ENCODE peak calls at places on chromosomes 16 and 17, in five cellular contexts. C is Calu3, L is HFFc6, M is T-helper 17 cell, J is EL. K is an unnamed sample.

GRCh38 chr17:68576811-68577551 is 24.2 kb downstream of the FAM20A start:
- DNase-seq in L (peak), C (no peak), M (no peak), J (peak), K (no peak)

GRCh38 chr16:89190150-89190958 is 10.0 kb downstream of the SLC22A31 start:
- DNase-seq in C (no peak), L (no peak), M (no peak), J (no peak), K (peak)

GRCh38 chr17:83015511-83015910 is 63.9 kb upstream of the METRNL start:
- DNase-seq in J (no peak), L (no peak), M (no peak), C (no peak), K (no peak)

GRCh38 chr16:86033971-86034370 is 135.0 kb downstream of the IRF8 start:
- DNase-seq in L (no peak), J (no peak), M (no peak), C (no peak), K (no peak)

GRCh38 chr16:56984639-56985038 is 4.7 kb upstream of the NLRC5 start:
- DNase-seq in L (no peak), J (no peak), C (no peak), M (no peak), K (no peak)

GRCh38 chr17:57242148-57242547 is 14.2 kb upstream of the MSI2 start:
- DNase-seq in J (no peak), L (no peak), C (no peak), M (no peak), K (no peak)

GRCh38 chr17:69175812-69176517 is 34.3 kb upstream of the ABCA6 start:
- DNase-seq in L (peak), J (peak), C (peak), M (no peak), K (no peak)

GRCh38 chr16:85541181-85541580 is 71.9 kb upstream of the GSE1 start:
- DNase-seq in C (no peak), J (no peak), L (no peak), M (no peak), K (no peak)

GRCh38 chr16:11412965-11413887 is 68.0 kb downstream of the RMI2 start:
- DNase-seq in L (no peak), J (no peak), C (no peak), M (no peak), K (no peak)

GRCh38 chr16:35173295-35173694 is 1713.9 kb downstream of the TP53TG3F start:
- DNase-seq in L (no peak), C (no peak), J (no peak), M (no peak), K (no peak)

GRCh38 chr16:75401697-75402096 is 31.6 kb downstream of the CFDP1 start:
- DNase-seq in L (no peak), J (no peak), C (no peak), M (no peak), K (no peak)

GRCh38 chr17:34781571-34782108 is 179.6 kb downstream of the CCT6B start:
- DNase-seq in J (peak), L (peak), C (no peak), M (no peak), K (no peak)

GRCh38 chr17:44902135-44902760 is 3.0 kb upstream of the EFTUD2 start:
- DNase-seq in M (no peak), J (no peak), L (no peak), C (no peak), K (no peak)

GRCh38 chr16:629289-630023 is 1.3 kb upstream of the WFIKKN1 start:
- DNase-seq in C (no peak), L (no peak), M (no peak), J (no peak), K (no peak)

GRCh38 chr17:74859439-74860228 is at the start of gene GRIN2C:
- DNase-seq in J (no peak), M (peak), C (no peak), L (no peak), K (peak)

GRCh38 chr16:70695351-70696070 is 9.7 kb upstream of the MTSS2 start:
- DNase-seq in C (peak), M (no peak), L (no peak), J (peak), K (no peak)

GRCh38 chr16:84545114-84545737 is 40.8 kb upstream of the MEAK7 start:
- DNase-seq in J (no peak), C (no peak), L (no peak), M (no peak), K (no peak)

GRCh38 chr17:7688808-7689316 is 585 bp downstream of the WRAP53 start:
- DNase-seq in C (no peak), J (no peak), L (no peak), M (no peak), K (no peak)

GRCh38 chr17:20313306-20313705 is 154.0 kb downstream of the LGALS9B start:
- DNase-seq in C (no peak), M (no peak), J (no peak), L (no peak), K (no peak)

GRCh38 chr17:21079196-21079595 is 36.4 kb upstream of the USP22 start:
- DNase-seq in J (no peak), M (no peak), L (no peak), C (no peak), K (no peak)

GRCh38 chr17:35981908-35982330 is 622 bp upstream of the CCL16 start:
- DNase-seq in L (no peak), C (peak), M (no peak), J (no peak), K (no peak)

GRCh38 chr17:70172921-70173320 is 3.6 kb downstream of the KCNJ2 start:
- DNase-seq in C (no peak), L (no peak), M (no peak), J (peak), K (no peak)

GRCh38 chr17:34675605-34676004 is 96.2 kb downstream of the TMEM132E start:
- DNase-seq in M (no peak), J (no peak), C (no peak), L (no peak), K (no peak)

GRCh38 chr17:79007504-79008381 is 1.8 kb downstream of the CANT1 start:
- DNase-seq in J (no peak), M (no peak), L (no peak), C (no peak), K (no peak)

GRCh38 chr17:57293077-57293476 is 36.8 kb downstream of the MSI2 start:
- DNase-seq in J (peak), C (no peak), L (no peak), M (no peak), K (peak)

GRCh38 chr17:47987240-47987835 is 16.4 kb downstream of the CDK5RAP3 start:
- DNase-seq in C (no peak), L (no peak), M (no peak), J (peak), K (no peak)

GRCh38 chr16:2084688-2085625 is 37.2 kb downstream of the TSC2 start:
- DNase-seq in M (no peak), J (no peak), C (no peak), L (no peak), K (no peak)

GRCh38 chr16:81611721-81612120 is 167.1 kb downstream of the CMIP start:
- DNase-seq in L (no peak), M (no peak), J (no peak), C (no peak), K (no peak)

GRCh38 chr17:80260791-80261158 is at the start of gene RNF213:
- DNase-seq in C (peak), M (peak), J (peak), L (no peak), K (peak)

GRCh38 chr16:75570351-75571104 is 4.3 kb downstream of the GABARAPL2 start:
- DNase-seq in J (no peak), L (no peak), C (no peak), M (no peak), K (no peak)

GRCh38 chr17:61285483-61286320 is 113.9 kb upstream of the TBX2 start:
- DNase-seq in C (no peak), L (peak), M (no peak), J (peak), K (no peak)

GRCh38 chr17:45019177-45019711 is 32.2 kb downstream of the DCAKD start:
- DNase-seq in M (no peak), L (no peak), C (peak), J (peak), K (peak)

GRCh38 chr16:4918790-4919210 is 18.1 kb downstream of the PPL start:
- DNase-seq in J (no peak), M (no peak), C (peak), L (no peak), K (no peak)

GRCh38 chr17:17874478-17874877 is 37.7 kb upstream of the SREBF1 start:
- DNase-seq in J (peak), C (no peak), M (no peak), L (peak), K (no peak)

GRCh38 chr17:35708951-35709350 is 22.5 kb upstream of the RASL10B start:
- DNase-seq in M (no peak), J (no peak), C (no peak), L (no peak), K (no peak)

GRCh38 chr16:81151648-81152047 is 55.5 kb upstream of the GCSH start:
- DNase-seq in C (peak), M (no peak), L (no peak), J (no peak), K (no peak)

GRCh38 chr17:30337393-30337999 is 3.6 kb upstream of the TMIGD1 start:
- DNase-seq in J (no peak), M (no peak), C (no peak), L (no peak), K (no peak)

GRCh38 chr17:57278740-57279387 is 22.5 kb downstream of the MSI2 start:
- DNase-seq in C (no peak), M (no peak), J (no peak), L (no peak), K (no peak)

GRCh38 chr17:81993726-81994592 is 16.5 kb downstream of the ASPSCR1 start:
- DNase-seq in L (no peak), C (no peak), J (no peak), M (no peak), K (no peak)

GRCh38 chr16:69564845-69565610 is 738 bp upstream of the NFAT5 start:
- DNase-seq in M (no peak), C (no peak), L (no peak), J (peak), K (no peak)